ENCODE peak calls at places on chromosomes 1 and 21, in eight cellular contexts. One of them, this sample, is unnamed.

GRCh38 chr1:224884428-224884827 is 45.0 kb upstream of the DNAH14 start:
- DNase-seq in H54: no peak
- DNase-seq in GM12891: no peak
- DNase-seq in sigmoid colon: no peak
- DNase-seq in suprapubic skin: no peak
- DNase-seq in heart left ventricle: no peak
- DNase-seq in body of pancreas: no peak
- DNase-seq in adrenal gland: no peak
- DNase-seq in this sample: no peak

GRCh38 chr1:206508130-206508884 is 976 bp downstream of the RASSF5 start:
- DNase-seq in H54: no peak
- DNase-seq in GM12891: no peak
- DNase-seq in sigmoid colon: no peak
- DNase-seq in suprapubic skin: no peak
- DNase-seq in heart left ventricle: no peak
- DNase-seq in body of pancreas: peak
- DNase-seq in adrenal gland: no peak
- DNase-seq in this sample: no peak

GRCh38 chr1:89085781-89086180 is 20.8 kb upstream of the GBP1 start:
- DNase-seq in H54: peak
- DNase-seq in GM12891: no peak
- DNase-seq in sigmoid colon: no peak
- DNase-seq in suprapubic skin: no peak
- DNase-seq in heart left ventricle: no peak
- DNase-seq in body of pancreas: peak
- DNase-seq in adrenal gland: no peak
- DNase-seq in this sample: peak

GRCh38 chr1:234602334-234603220 is 7.4 kb downstream of the IRF2BP2 start:
- DNase-seq in H54: no peak
- DNase-seq in GM12891: no peak
- DNase-seq in sigmoid colon: peak
- DNase-seq in suprapubic skin: no peak
- DNase-seq in heart left ventricle: no peak
- DNase-seq in body of pancreas: peak
- DNase-seq in adrenal gland: peak
- DNase-seq in this sample: peak

GRCh38 chr1:174626031-174627020 is 178.6 kb downstream of the GPR52 start:
- DNase-seq in H54: peak
- DNase-seq in GM12891: no peak
- DNase-seq in sigmoid colon: no peak
- DNase-seq in suprapubic skin: no peak
- DNase-seq in heart left ventricle: no peak
- DNase-seq in body of pancreas: no peak
- DNase-seq in adrenal gland: no peak
- DNase-seq in this sample: no peak

GRCh38 chr1:93779540-93780121 is 98.0 kb upstream of the BCAR3 start:
- DNase-seq in H54: peak
- DNase-seq in GM12891: no peak
- DNase-seq in sigmoid colon: no peak
- DNase-seq in suprapubic skin: no peak
- DNase-seq in heart left ventricle: no peak
- DNase-seq in body of pancreas: no peak
- DNase-seq in adrenal gland: no peak
- DNase-seq in this sample: no peak

GRCh38 chr21:30209571-30209970 is 6.3 kb downstream of the CLDN8 start:
- DNase-seq in H54: no peak
- DNase-seq in GM12891: no peak
- DNase-seq in sigmoid colon: no peak
- DNase-seq in suprapubic skin: no peak
- DNase-seq in heart left ventricle: no peak
- DNase-seq in body of pancreas: no peak
- DNase-seq in adrenal gland: no peak
- DNase-seq in this sample: no peak

GRCh38 chr21:44875341-44875740 is 1.9 kb upstream of the PTTG1IP start:
- DNase-seq in H54: no peak
- DNase-seq in GM12891: no peak
- DNase-seq in sigmoid colon: no peak
- DNase-seq in suprapubic skin: no peak
- DNase-seq in heart left ventricle: no peak
- DNase-seq in body of pancreas: no peak
- DNase-seq in adrenal gland: peak
- DNase-seq in this sample: peak

GRCh38 chr1:97308131-97308530 is 586.5 kb downstream of the PTBP2 start:
- DNase-seq in H54: no peak
- DNase-seq in GM12891: no peak
- DNase-seq in sigmoid colon: no peak
- DNase-seq in suprapubic skin: no peak
- DNase-seq in heart left ventricle: no peak
- DNase-seq in body of pancreas: no peak
- DNase-seq in adrenal gland: no peak
- DNase-seq in this sample: no peak

GRCh38 chr1:50328552-50328951 is 94.7 kb downstream of the DMRTA2 start:
- DNase-seq in H54: no peak
- DNase-seq in GM12891: no peak
- DNase-seq in sigmoid colon: no peak
- DNase-seq in suprapubic skin: no peak
- DNase-seq in heart left ventricle: no peak
- DNase-seq in body of pancreas: no peak
- DNase-seq in adrenal gland: no peak
- DNase-seq in this sample: no peak

GRCh38 chr1:64097859-64098258 is 105.6 kb upstream of the UBE2U start:
- DNase-seq in H54: no peak
- DNase-seq in GM12891: no peak
- DNase-seq in sigmoid colon: no peak
- DNase-seq in suprapubic skin: no peak
- DNase-seq in heart left ventricle: no peak
- DNase-seq in body of pancreas: no peak
- DNase-seq in adrenal gland: no peak
- DNase-seq in this sample: no peak

GRCh38 chr1:202852163-202852904 is 36.6 kb downstream of the RABIF start:
- DNase-seq in H54: peak
- DNase-seq in GM12891: peak
- DNase-seq in sigmoid colon: no peak
- DNase-seq in suprapubic skin: no peak
- DNase-seq in heart left ventricle: peak
- DNase-seq in body of pancreas: peak
- DNase-seq in adrenal gland: peak
- DNase-seq in this sample: peak

GRCh38 chr1:184593612-184594011 is 161.0 kb downstream of the EDEM3 start:
- DNase-seq in H54: no peak
- DNase-seq in GM12891: no peak
- DNase-seq in sigmoid colon: no peak
- DNase-seq in suprapubic skin: no peak
- DNase-seq in heart left ventricle: no peak
- DNase-seq in body of pancreas: no peak
- DNase-seq in adrenal gland: no peak
- DNase-seq in this sample: no peak

GRCh38 chr1:184083016-184083415 is 31.5 kb downstream of the TSEN15 start:
- DNase-seq in H54: no peak
- DNase-seq in GM12891: no peak
- DNase-seq in sigmoid colon: no peak
- DNase-seq in suprapubic skin: no peak
- DNase-seq in heart left ventricle: no peak
- DNase-seq in body of pancreas: no peak
- DNase-seq in adrenal gland: no peak
- DNase-seq in this sample: no peak

GRCh38 chr1:7552402-7552801 is 218.7 kb upstream of the VAMP3 start:
- DNase-seq in H54: no peak
- DNase-seq in GM12891: no peak
- DNase-seq in sigmoid colon: no peak
- DNase-seq in suprapubic skin: no peak
- DNase-seq in heart left ventricle: peak
- DNase-seq in body of pancreas: no peak
- DNase-seq in adrenal gland: peak
- DNase-seq in this sample: no peak

GRCh38 chr1:154342836-154343472 is 17.6 kb downstream of the ATP8B2 start:
- DNase-seq in H54: no peak
- DNase-seq in GM12891: no peak
- DNase-seq in sigmoid colon: no peak
- DNase-seq in suprapubic skin: no peak
- DNase-seq in heart left ventricle: peak
- DNase-seq in body of pancreas: peak
- DNase-seq in adrenal gland: no peak
- DNase-seq in this sample: no peak

GRCh38 chr1:38579056-38579455 is 280.5 kb downstream of the RRAGC start:
- DNase-seq in H54: no peak
- DNase-seq in GM12891: no peak
- DNase-seq in sigmoid colon: peak
- DNase-seq in suprapubic skin: no peak
- DNase-seq in heart left ventricle: no peak
- DNase-seq in body of pancreas: no peak
- DNase-seq in adrenal gland: no peak
- DNase-seq in this sample: no peak

GRCh38 chr1:226646026-226646869 is 92.8 kb downstream of the ITPKB start:
- DNase-seq in H54: no peak
- DNase-seq in GM12891: no peak
- DNase-seq in sigmoid colon: peak
- DNase-seq in suprapubic skin: peak
- DNase-seq in heart left ventricle: peak
- DNase-seq in body of pancreas: no peak
- DNase-seq in adrenal gland: no peak
- DNase-seq in this sample: no peak

GRCh38 chr1:59298710-59299346 is 1.9 kb downstream of the FGGY start:
- DNase-seq in H54: no peak
- DNase-seq in GM12891: no peak
- DNase-seq in sigmoid colon: no peak
- DNase-seq in suprapubic skin: no peak
- DNase-seq in heart left ventricle: no peak
- DNase-seq in body of pancreas: no peak
- DNase-seq in adrenal gland: no peak
- DNase-seq in this sample: no peak

GRCh38 chr1:69814926-69815325 is 247.2 kb downstream of the LRRC7 start:
- DNase-seq in H54: no peak
- DNase-seq in GM12891: no peak
- DNase-seq in sigmoid colon: no peak
- DNase-seq in suprapubic skin: no peak
- DNase-seq in heart left ventricle: no peak
- DNase-seq in body of pancreas: no peak
- DNase-seq in adrenal gland: no peak
- DNase-seq in this sample: no peak

GRCh38 chr1:202160377-202160940 is at the start of gene PTPN7:
- DNase-seq in H54: no peak
- DNase-seq in GM12891: peak
- DNase-seq in sigmoid colon: no peak
- DNase-seq in suprapubic skin: no peak
- DNase-seq in heart left ventricle: peak
- DNase-seq in body of pancreas: no peak
- DNase-seq in adrenal gland: peak
- DNase-seq in this sample: peak

GRCh38 chr1:233338102-233338501 is 10.6 kb downstream of the MAP3K21 start:
- DNase-seq in H54: no peak
- DNase-seq in GM12891: no peak
- DNase-seq in sigmoid colon: no peak
- DNase-seq in suprapubic skin: no peak
- DNase-seq in heart left ventricle: no peak
- DNase-seq in body of pancreas: no peak
- DNase-seq in adrenal gland: no peak
- DNase-seq in this sample: no peak

GRCh38 chr1:212070720-212071302 is 35.3 kb downstream of the DTL start:
- DNase-seq in H54: no peak
- DNase-seq in GM12891: no peak
- DNase-seq in sigmoid colon: no peak
- DNase-seq in suprapubic skin: no peak
- DNase-seq in heart left ventricle: no peak
- DNase-seq in body of pancreas: no peak
- DNase-seq in adrenal gland: no peak
- DNase-seq in this sample: peak

GRCh38 chr1:1040004-1040991 is 20.4 kb downstream of the AGRN start:
- DNase-seq in H54: no peak
- DNase-seq in GM12891: peak
- DNase-seq in sigmoid colon: peak
- DNase-seq in suprapubic skin: no peak
- DNase-seq in heart left ventricle: peak
- DNase-seq in body of pancreas: peak
- DNase-seq in adrenal gland: peak
- DNase-seq in this sample: peak
- TF ChIP-seq POLR2A in H54: no peak
- TF ChIP-seq POLR2A in GM12891: no peak
- TF ChIP-seq POLR2A in sigmoid colon: no peak
- TF ChIP-seq POLR2A in suprapubic skin: no peak
- TF ChIP-seq POLR2A in heart left ventricle: no peak
- TF ChIP-seq POLR2A in body of pancreas: no peak
- TF ChIP-seq POLR2A in adrenal gland: no peak
- TF ChIP-seq POLR2A in this sample: no peak

DNA sequence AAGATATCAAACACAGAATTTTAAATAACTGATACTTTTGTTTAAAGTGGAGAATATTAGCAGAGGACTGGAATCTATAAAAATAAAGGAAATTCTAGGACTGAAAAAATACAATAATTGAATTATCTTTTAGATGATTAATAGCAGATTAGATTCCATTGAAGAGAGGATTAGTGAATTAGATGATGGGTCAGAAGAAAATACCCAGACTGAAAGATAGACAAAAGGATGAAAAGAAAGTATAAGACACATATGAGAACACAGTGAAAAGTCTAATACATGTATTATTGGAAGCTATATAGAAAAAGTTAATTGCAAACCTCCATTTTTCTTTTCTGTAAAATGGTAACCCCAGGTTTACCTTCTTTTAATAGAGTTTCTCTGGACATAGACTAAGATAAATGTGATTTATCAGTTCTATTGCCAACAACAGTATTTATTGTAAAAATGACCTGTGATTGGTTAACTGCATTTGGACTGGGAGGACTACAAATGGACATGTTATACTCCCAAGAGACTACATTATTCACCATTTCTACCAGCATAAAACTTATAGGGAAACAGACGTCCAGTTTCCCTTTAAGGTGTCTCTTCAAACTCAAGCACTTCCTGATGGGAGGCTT is 11.0 kb downstream of the PRKAA2 start:
- DNase-seq in H54: no peak
- DNase-seq in GM12891: no peak
- DNase-seq in sigmoid colon: no peak
- DNase-seq in suprapubic skin: no peak
- DNase-seq in heart left ventricle: no peak
- DNase-seq in body of pancreas: no peak
- DNase-seq in adrenal gland: no peak
- DNase-seq in this sample: no peak
- TF ChIP-seq POLR2A in H54: no peak
- TF ChIP-seq POLR2A in GM12891: no peak
- TF ChIP-seq POLR2A in sigmoid colon: no peak
- TF ChIP-seq POLR2A in suprapubic skin: no peak
- TF ChIP-seq POLR2A in heart left ventricle: no peak
- TF ChIP-seq POLR2A in body of pancreas: no peak
- TF ChIP-seq POLR2A in adrenal gland: no peak
- TF ChIP-seq POLR2A in this sample: no peak

GRCh38 chr1:9128520-9129371 is at the start of gene GPR157:
- DNase-seq in H54: peak
- DNase-seq in GM12891: peak
- DNase-seq in sigmoid colon: peak
- DNase-seq in suprapubic skin: peak
- DNase-seq in heart left ventricle: peak
- DNase-seq in body of pancreas: peak
- DNase-seq in adrenal gland: peak
- DNase-seq in this sample: peak
- TF ChIP-seq POLR2A in H54: peak
- TF ChIP-seq POLR2A in GM12891: no peak
- TF ChIP-seq POLR2A in sigmoid colon: no peak
- TF ChIP-seq POLR2A in suprapubic skin: peak
- TF ChIP-seq POLR2A in heart left ventricle: peak
- TF ChIP-seq POLR2A in body of pancreas: peak
- TF ChIP-seq POLR2A in adrenal gland: peak
- TF ChIP-seq POLR2A in this sample: no peak

GRCh38 chr1:43389326-43390313 is at the start of the genes MED8 and SZT2:
- DNase-seq in H54: peak
- DNase-seq in GM12891: peak
- DNase-seq in sigmoid colon: peak
- DNase-seq in suprapubic skin: peak
- DNase-seq in heart left ventricle: peak
- DNase-seq in body of pancreas: peak
- DNase-seq in adrenal gland: peak
- DNase-seq in this sample: peak
- TF ChIP-seq POLR2A in H54: peak
- TF ChIP-seq POLR2A in GM12891: peak
- TF ChIP-seq POLR2A in sigmoid colon: peak
- TF ChIP-seq POLR2A in suprapubic skin: peak
- TF ChIP-seq POLR2A in heart left ventricle: peak
- TF ChIP-seq POLR2A in body of pancreas: peak
- TF ChIP-seq POLR2A in adrenal gland: peak
- TF ChIP-seq POLR2A in this sample: peak

This sample was measured in erythroblast.